ENCODE peak calls at places on chromosomes 6 and 20, in ten cellular contexts. F is CD8-positive, alpha-beta T cell; A is Peyer's patch; J is upper lobe of left lung; O is colonic mucosa; Z is transverse colon; D is GM23248; M is left ventricle myocardium inferior; K is endodermal cell; H is RWPE2. G is an unnamed sample. For H3K27me3 and H3K36me3, the result is how much of the 10 kb centered on the place peaks cover.

GRCh38 chr6:170075659-170076223 is 215.1 kb downstream of the DLL1 start:
- DNase-seq in O (no peak), D (no peak), A (peak), H (peak), M (no peak), J (peak), F (no peak), Z (peak), K (peak), G (no peak)

GRCh38 chr6:44309631-44310030 is 3.5 kb downstream of the AARS2 start:
- DNase-seq in D (no peak), M (no peak), A (no peak), Z (no peak), H (no peak), O (no peak), F (no peak), J (no peak), K (no peak), G (no peak)

GRCh38 chr6:41209547-41209951 is 8.6 kb upstream of the TREML2 start:
- DNase-seq in J (no peak), D (no peak), Z (no peak), H (no peak), M (no peak), K (no peak), O (no peak), A (no peak), F (no peak), G (no peak)

GRCh38 chr6:77786935-77787629 is 134.2 kb downstream of the MEI4 start:
- DNase-seq in O (no peak), F (no peak), M (no peak), K (peak), D (no peak), J (no peak), Z (no peak), A (no peak), H (no peak), G (peak)

GRCh38 chr6:147109707-147110106 is 94.5 kb upstream of the STXBP5 start:
- DNase-seq in D (no peak), F (no peak), K (no peak), J (no peak), M (no peak), Z (no peak), A (no peak), O (no peak), H (no peak), G (no peak)

GRCh38 chr20:24910461-24910860 is 38.6 kb upstream of the CST7 start:
- DNase-seq in M (no peak), H (no peak), J (no peak), D (no peak), O (peak), A (no peak), Z (no peak), K (peak), F (no peak), G (no peak)

GRCh38 chr20:53352727-53353440 is 240.8 kb downstream of the ZNF217 start:
- DNase-seq in H (no peak), K (no peak), F (no peak), Z (no peak), O (no peak), D (peak), J (no peak), M (no peak), A (no peak), G (no peak)

GRCh38 chr6:56073761-56074160 is 173.6 kb downstream of the COL21A1 start:
- DNase-seq in Z (no peak), O (no peak), A (no peak), D (peak), H (no peak), J (no peak), M (no peak), K (no peak), F (no peak), G (no peak)

GRCh38 chr6:157056275-157056674 is 267.0 kb downstream of the TMEM242 start:
- DNase-seq in Z (no peak), J (no peak), D (no peak), O (no peak), K (no peak), H (no peak), M (no peak), A (no peak), F (no peak), G (no peak)

GRCh38 chr20:15991279-15991678 is 582.0 kb downstream of the KIF16B start:
- DNase-seq in M (no peak), O (no peak), K (no peak), F (no peak), A (no peak), D (no peak), Z (no peak), H (no peak), J (no peak), G (no peak)

GRCh38 chr20:21395666-21396044 is 1.7 kb downstream of the NKX2-4 start:
- DNase-seq in M (no peak), Z (no peak), J (no peak), D (no peak), K (no peak), O (no peak), A (no peak), F (peak), H (no peak), G (no peak)

GRCh38 chr6:53250761-53251672 is 97.7 kb downstream of the ELOVL5 start:
- DNase-seq in M (no peak), J (no peak), K (no peak), F (no peak), H (no peak), D (peak), O (no peak), A (no peak), Z (no peak), G (no peak)

GRCh38 chr6:2209226-2209809 is 36.1 kb downstream of the GMDS start:
- DNase-seq in A (peak), J (no peak), F (no peak), K (peak), Z (peak), M (no peak), O (peak), H (no peak), D (peak), G (peak)

GRCh38 chr6:91337967-91338366 is 751.1 kb upstream of the MAP3K7 start:
- DNase-seq in Z (no peak), M (no peak), D (no peak), J (no peak), H (no peak), A (no peak), O (no peak), K (no peak), F (no peak), G (no peak)

GRCh38 chr6:14384175-14384949 is 266.8 kb downstream of the CD83 start:
- DNase-seq in A (no peak), F (no peak), M (no peak), H (no peak), J (no peak), O (no peak), Z (no peak), D (no peak), K (peak), G (no peak)

GRCh38 chr6:1436334-1437306 is 47.2 kb downstream of the FOXF2 start:
- DNase-seq in H (no peak), M (no peak), O (peak), A (no peak), F (peak), D (peak), K (peak), Z (peak), J (peak), G (peak)

GRCh38 chr20:41136336-41136694 is 1.0 kb upstream of the PLCG1 start:
- DNase-seq in H (peak), J (no peak), A (no peak), D (no peak), M (no peak), K (no peak), Z (no peak), O (peak), F (no peak), G (no peak)

GRCh38 chr6:165877192-165877591 is 214.2 kb upstream of the PDE10A start:
- DNase-seq in O (no peak), K (no peak), H (no peak), A (no peak), F (no peak), M (no peak), Z (no peak), J (no peak), D (no peak), G (no peak)
- H3K27me3 ChIP-seq in O (under half), K (under half), H (under half), A (under half), F (under half), M (under half), Z (under half), J (under half), D (under half), G (under half)

GRCh38 chr6:35637911-35638310 is 50.8 kb downstream of the FKBP5 start:
- DNase-seq in F (no peak), K (no peak), H (no peak), M (no peak), Z (no peak), J (no peak), D (no peak), A (no peak), O (no peak), G (no peak)
- H3K36me3 ChIP-seq in F (under half), K (under half), H (half or more), M (half or more), Z (half or more), J (half or more), D (under half), A (under half), O (under half), G (under half)

GRCh38 chr20:51305316-51306052 is 237.0 kb downstream of the NFATC2 start:
- DNase-seq in H (no peak), M (no peak), A (no peak), F (no peak), D (no peak), Z (no peak), J (no peak), O (no peak), K (peak), G (peak)
- H3K27me3 ChIP-seq in H (under half), M (under half), A (under half), F (under half), D (under half), Z (under half), J (under half), O (under half), K (under half), G (under half)

DNA sequence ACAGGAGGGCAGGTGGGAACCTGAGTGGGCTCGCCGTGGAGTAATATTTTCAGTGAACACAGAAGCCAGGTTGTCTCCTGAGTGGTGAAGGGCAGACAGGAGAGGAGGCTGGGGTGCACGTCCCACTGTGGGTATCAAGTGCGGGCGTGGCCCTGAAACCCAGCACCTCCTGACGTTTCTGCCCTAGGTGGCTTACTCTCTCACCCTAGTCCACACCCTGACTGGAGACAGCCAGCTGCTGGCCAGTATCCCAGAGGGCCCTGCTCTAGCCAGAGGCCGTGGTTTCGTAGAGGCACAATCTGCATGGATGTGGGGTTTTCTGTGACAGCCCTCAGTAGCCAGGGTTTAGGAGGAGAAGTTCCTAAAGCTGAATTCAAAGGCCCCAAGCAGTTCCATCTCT is 86.7 kb downstream of the TRERF1 start:
- DNase-seq in D (peak), H (no peak), M (no peak), A (no peak), O (no peak), J (no peak), K (no peak), Z (no peak), F (no peak), G (no peak)
- H3K36me3 ChIP-seq in D (under half), H (under half), M (under half), A (under half), O (under half), J (under half), K (under half), Z (under half), F (under half), G (under half)

GRCh38 chr20:687468-688203 is 12.0 kb upstream of the SCRT2 start:
- DNase-seq in H (no peak), F (no peak), J (no peak), Z (no peak), K (no peak), M (no peak), O (no peak), A (no peak), D (no peak), G (no peak)

GRCh38 chr20:688809-689208 is 13.2 kb upstream of the SCRT2 start:
- DNase-seq in A (no peak), J (no peak), D (peak), O (no peak), F (no peak), K (peak), Z (no peak), H (peak), M (no peak), G (peak)

GRCh38 chr20:692044-692443 is 16.4 kb upstream of the SCRT2 start:
- DNase-seq in D (no peak), H (no peak), K (no peak), M (no peak), J (no peak), Z (no peak), O (no peak), F (no peak), A (no peak), G (no peak)

GRCh38 chr20:689947-690346 is 14.3 kb upstream of the SCRT2 start:
- DNase-seq in F (no peak), M (no peak), K (no peak), A (no peak), O (no peak), Z (no peak), D (no peak), H (no peak), J (no peak), G (no peak)

DNA sequence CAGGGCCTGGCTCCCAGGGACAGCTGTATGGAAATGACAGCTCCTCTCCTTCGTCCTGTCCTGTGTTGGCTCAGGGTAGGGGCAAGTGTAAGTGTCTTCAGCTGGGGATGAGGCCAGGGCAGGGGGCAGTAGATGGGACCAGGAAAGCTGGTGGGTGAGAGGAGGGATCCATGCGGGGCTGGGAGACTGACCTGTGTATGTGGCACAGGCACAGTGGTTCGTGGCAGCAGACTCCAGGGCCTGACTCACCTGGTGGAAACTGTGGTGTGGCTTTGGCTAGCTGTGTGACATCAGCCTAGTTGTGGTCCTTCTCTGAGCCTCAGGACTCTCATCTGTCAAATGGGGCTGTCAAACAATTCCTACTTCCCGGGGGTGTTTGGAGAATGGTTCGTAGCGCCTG is 13.7 kb upstream of the SCRT2 start:
- DNase-seq in M (no peak), H (peak), A (no peak), J (no peak), K (no peak), D (no peak), Z (no peak), F (no peak), O (no peak), G (no peak)
- H3K27me3 ChIP-seq in M (half or more), H (under half), A (under half), J (under half), K (under half), D (under half), Z (half or more), F (under half), O (under half), G (under half)

G was measured in H7.